ENCODE peak calls at places on chromosomes 1 and 21, in eight cellular contexts. H, J, F, Z, T, U, R and K are unnamed samples.

GRCh38 chr1:32686387-32686786 is 16.2 kb downstream of the SYNC start:
- ATAC-seq in F (no peak), H (no peak), J (no peak), R (no peak), T (no peak), Z (no peak), U (no peak), K (no peak)

GRCh38 chr1:151494741-151495281 is 16.4 kb upstream of the CGN start:
- ATAC-seq in J (peak; percentile 77), F (peak; percentile 88), U (no peak), Z (peak; percentile 80), T (no peak), R (peak; percentile 87), H (peak; percentile 31), K (no peak)

GRCh38 chr1:234772345-234773147 is 162.6 kb upstream of the IRF2BP2 start:
- ATAC-seq in U (peak; percentile 81), Z (peak; percentile 92), T (peak; percentile 89), F (peak; percentile 90), J (peak; percentile 77), R (peak; percentile 88), H (peak; percentile 93), K (peak; percentile 94)

GRCh38 chr1:113281550-113281949 is 108.8 kb upstream of the MAGI3 start:
- ATAC-seq in Z (no peak), R (no peak), J (no peak), H (no peak), U (no peak), T (no peak), F (no peak), K (no peak)

GRCh38 chr1:1308756-1309524 is 543 bp downstream of the PUSL1 start:
- ATAC-seq in F (peak; percentile 0), H (no peak), U (no peak), J (no peak), R (no peak), T (no peak), Z (peak; percentile 1), K (no peak)

GRCh38 chr1:150256193-150256548 is 1.4 kb upstream of the CA14 start:
- ATAC-seq in R (no peak), H (no peak), F (no peak), T (no peak), Z (peak; percentile 4), J (no peak), U (no peak), K (peak; percentile 11)

GRCh38 chr21:33855190-33855589 is 60.4 kb downstream of the ATP5PO start:
- ATAC-seq in T (no peak), R (no peak), H (no peak), U (no peak), F (no peak), Z (peak; percentile 27), J (no peak), K (no peak)

GRCh38 chr1:15981679-15982078 is 5.8 kb upstream of the ZBTB17 start:
- ATAC-seq in T (no peak), H (no peak), Z (no peak), U (no peak), F (no peak), R (no peak), J (no peak), K (no peak)

GRCh38 chr1:61887076-61887867 is 145.0 kb downstream of the PATJ start:
- ATAC-seq in H (no peak), F (peak; percentile 89), T (no peak), J (no peak), Z (no peak), R (no peak), U (no peak), K (no peak)

GRCh38 chr1:180542530-180543171 is 16.1 kb upstream of the OVAAL start:
- ATAC-seq in J (no peak), Z (no peak), T (no peak), U (no peak), F (peak; percentile 68), H (no peak), R (no peak), K (no peak)